ENCODE peak calls at places on chromosomes 16 and 17, in five cellular contexts. N is Peyer's patch, U is upper lobe of left lung, F is breast epithelium, X is psoas muscle. G is an unnamed sample.

GRCh38 chr16:60206511-60206910 is 1472.4 kb upstream of the GOT2 start:
- DNase-seq in F (no peak), N (no peak), X (no peak), U (no peak), G (no peak)

GRCh38 chr17:15744885-15745284 is 12.8 kb downstream of the TBC1D26 start:
- DNase-seq in F (no peak), U (no peak), N (no peak), X (no peak), G (no peak)

GRCh38 chr17:61554209-61554608 is 36.8 kb downstream of the NACA2 start:
- DNase-seq in F (no peak), N (no peak), U (no peak), X (no peak), G (no peak)

GRCh38 chr16:57576429-57576870 is 34.0 kb downstream of the ADGRG5 start:
- DNase-seq in U (no peak), X (peak; percentile 67), N (peak; percentile 82), F (peak; percentile 75), G (peak; percentile 70)

GRCh38 chr17:70848785-70849184 is 679.5 kb downstream of the KCNJ2 start:
- DNase-seq in U (no peak), F (no peak), N (no peak), X (no peak), G (no peak)

GRCh38 chr16:79600636-79601091 is at the start of gene MAF:
- DNase-seq in F (peak; percentile 82), U (peak; percentile 92), N (peak; percentile 85), X (peak; percentile 90), G (peak; percentile 81)

GRCh38 chr17:20095366-20096080 is 86.4 kb downstream of the SPECC1 start:
- DNase-seq in U (peak; percentile 42), X (peak; percentile 60), F (no peak), N (no peak), G (no peak)

GRCh38 chr17:9242497-9242881 is 221.2 kb downstream of the NTN1 start:
- DNase-seq in F (no peak), N (no peak), U (peak; percentile 67), X (no peak), G (no peak)

GRCh38 chr16:56181401-56181800 is 9.9 kb upstream of the GNAO1 start:
- DNase-seq in F (no peak), X (no peak), N (no peak), U (no peak), G (no peak)

GRCh38 chr17:30236807-30237206 is 1.3 kb upstream of the SLC6A4 start:
- DNase-seq in F (no peak), X (peak; percentile 53), U (peak; percentile 87), N (no peak), G (no peak)

GRCh38 chr16:80583466-80583865 is 42.7 kb downstream of the DYNLRB2 start:
- DNase-seq in N (no peak), F (no peak), X (no peak), U (no peak), G (no peak)

GRCh38 chr17:48559609-48560451 is 14.9 kb upstream of the HOXB2 start:
- DNase-seq in F (no peak), X (no peak), U (no peak), N (no peak), G (no peak)

GRCh38 chr16:49268667-49269066 is 13.0 kb downstream of the CBLN1 start:
- DNase-seq in U (no peak), X (no peak), N (no peak), F (no peak), G (no peak)

GRCh38 chr17:57623620-57624019 is 121.5 kb downstream of the CCDC182 start:
- DNase-seq in X (no peak), N (peak; percentile 67), F (no peak), U (no peak), G (no peak)

GRCh38 chr17:28865946-28866752 is 11.3 kb downstream of the ERAL1 start:
- DNase-seq in N (peak; percentile 32), U (no peak), F (no peak), X (no peak), G (no peak)

GRCh38 chr16:10668322-10669045 is 26.2 kb downstream of the TEKT5 start:
- DNase-seq in U (no peak), N (no peak), F (no peak), X (no peak), G (no peak)

DNA sequence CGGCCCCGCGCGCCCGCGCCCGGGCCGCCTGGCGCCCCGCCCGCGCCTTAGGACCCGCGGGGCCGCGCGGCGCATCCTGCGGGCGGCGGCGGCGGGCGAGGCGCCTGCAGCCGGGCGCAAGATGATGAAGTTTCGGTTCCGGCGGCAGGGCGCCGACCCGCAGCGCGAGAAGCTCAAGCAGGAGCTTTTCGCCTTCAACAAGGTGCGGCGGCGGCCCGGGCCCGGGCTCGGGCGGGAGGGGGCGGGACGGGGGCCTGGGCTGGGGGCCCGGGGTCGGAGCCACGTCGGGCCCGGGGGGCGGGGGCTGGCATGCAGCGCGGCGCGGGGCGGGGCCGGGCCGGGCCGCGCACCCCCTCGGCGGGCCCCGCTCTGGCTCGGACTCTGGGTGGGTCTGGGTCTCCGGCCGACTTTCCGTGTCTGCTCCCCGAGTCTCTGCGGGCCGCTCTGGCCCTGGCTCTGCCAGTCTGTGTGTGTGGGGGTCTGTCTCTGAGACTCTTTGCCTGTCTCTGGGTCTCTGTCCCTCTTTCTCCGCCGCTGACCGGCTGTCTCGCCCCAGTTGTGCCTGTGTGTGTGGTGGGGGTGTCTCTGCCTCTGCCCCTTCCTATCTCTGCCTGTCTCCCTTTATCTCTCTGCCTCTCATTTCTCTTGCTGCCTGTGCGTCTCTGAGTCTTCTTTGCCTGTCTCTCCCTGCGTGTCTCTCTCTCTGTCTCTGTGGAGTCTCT is at the start of gene LLGL1:
- DNase-seq in F (no peak), U (no peak), N (no peak), X (peak; percentile 40), G (no peak)
- H3K27ac ChIP-seq in F (peak within 1 kb of the TSS; percentile 77), U (peak within 1 kb of the TSS; percentile 65), N (peak within 1 kb of the TSS; percentile 18), X (peak within 1 kb of the TSS; percentile 65), G (peak within 1 kb of the TSS; percentile 21)

GRCh38 chr17:74433421-74434121 is 1.7 kb downstream of the GPRC5C start:
- DNase-seq in U (peak; percentile 10), F (no peak), N (no peak), X (no peak), G (no peak)
- TF ChIP-seq CTCF in U (no peak), F (no peak), N (no peak), X (no peak), G (no peak)

DNA sequence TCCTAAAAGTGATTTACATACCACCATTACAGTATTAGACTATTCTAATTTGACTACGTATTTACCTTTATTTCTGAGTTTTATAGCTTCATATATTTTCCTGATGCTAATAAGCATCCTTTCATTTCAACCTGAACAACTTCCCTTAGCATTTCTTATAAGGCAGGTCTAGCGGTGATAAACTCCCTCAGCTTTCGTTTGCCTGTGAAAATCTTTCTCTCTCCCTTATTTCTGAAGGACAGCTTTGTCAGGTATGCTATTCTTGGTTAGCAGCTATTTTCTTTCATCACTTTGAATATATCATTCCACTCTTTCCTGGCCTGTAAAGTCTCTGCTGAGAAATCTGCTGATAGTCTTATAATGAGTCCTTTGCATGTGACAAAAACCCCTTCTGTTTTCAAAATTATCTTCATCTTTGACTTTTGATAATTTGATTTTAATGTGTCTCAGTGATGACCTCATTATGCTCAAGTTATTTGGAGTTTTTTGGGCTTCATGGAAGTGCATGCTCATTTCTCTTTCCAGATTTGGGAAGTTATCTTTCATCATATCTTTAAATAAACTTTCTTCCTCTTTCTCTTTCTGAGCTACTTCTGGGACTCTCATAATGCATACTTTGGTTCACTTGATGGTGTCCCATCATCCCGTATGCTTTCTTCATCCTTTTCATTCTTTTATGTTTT is 285.4 kb upstream of the PMFBP1 start:
- DNase-seq in U (no peak), N (no peak), F (no peak), X (no peak), G (no peak)
- H3K9me3 ChIP-seq in U (no peaks in the 10 kb centered on the region), N (no peaks in the 10 kb centered on the region), F (no peaks in the 10 kb centered on the region), X (peaks cover 6% of the 10 kb centered on the region), G (no peaks in the 10 kb centered on the region)

GRCh38 chr17:40556198-40556661 is 9.0 kb downstream of the CCR7 start:
- DNase-seq in N (no peak), X (no peak), U (no peak), F (no peak), G (no peak)

GRCh38 chr17:40557531-40558299 is 7.6 kb downstream of the CCR7 start:
- DNase-seq in U (peak; percentile 43), F (no peak), N (no peak), X (no peak), G (no peak)

GRCh38 chr17:40558300-40558584 is 7.0 kb downstream of the CCR7 start:
- DNase-seq in U (no peak), N (no peak), X (no peak), F (no peak), G (no peak)

GRCh38 chr17:40555296-40556190 is 9.7 kb downstream of the CCR7 start:
- DNase-seq in U (peak; percentile 66), N (peak; percentile 16), X (no peak), F (no peak), G (no peak)

GRCh38 chr17:40556884-40557414 is 8.3 kb downstream of the CCR7 start:
- DNase-seq in U (peak; percentile 26), N (no peak), F (no peak), X (no peak), G (no peak)
- H3K27ac ChIP-seq in U (peak overlapping the region; percentile 77), N (peak overlapping the region; percentile 41), F (peak overlapping the region; percentile 97), X (peak overlapping the region; percentile 50), G (peak overlapping the region; percentile 100)

DNA sequence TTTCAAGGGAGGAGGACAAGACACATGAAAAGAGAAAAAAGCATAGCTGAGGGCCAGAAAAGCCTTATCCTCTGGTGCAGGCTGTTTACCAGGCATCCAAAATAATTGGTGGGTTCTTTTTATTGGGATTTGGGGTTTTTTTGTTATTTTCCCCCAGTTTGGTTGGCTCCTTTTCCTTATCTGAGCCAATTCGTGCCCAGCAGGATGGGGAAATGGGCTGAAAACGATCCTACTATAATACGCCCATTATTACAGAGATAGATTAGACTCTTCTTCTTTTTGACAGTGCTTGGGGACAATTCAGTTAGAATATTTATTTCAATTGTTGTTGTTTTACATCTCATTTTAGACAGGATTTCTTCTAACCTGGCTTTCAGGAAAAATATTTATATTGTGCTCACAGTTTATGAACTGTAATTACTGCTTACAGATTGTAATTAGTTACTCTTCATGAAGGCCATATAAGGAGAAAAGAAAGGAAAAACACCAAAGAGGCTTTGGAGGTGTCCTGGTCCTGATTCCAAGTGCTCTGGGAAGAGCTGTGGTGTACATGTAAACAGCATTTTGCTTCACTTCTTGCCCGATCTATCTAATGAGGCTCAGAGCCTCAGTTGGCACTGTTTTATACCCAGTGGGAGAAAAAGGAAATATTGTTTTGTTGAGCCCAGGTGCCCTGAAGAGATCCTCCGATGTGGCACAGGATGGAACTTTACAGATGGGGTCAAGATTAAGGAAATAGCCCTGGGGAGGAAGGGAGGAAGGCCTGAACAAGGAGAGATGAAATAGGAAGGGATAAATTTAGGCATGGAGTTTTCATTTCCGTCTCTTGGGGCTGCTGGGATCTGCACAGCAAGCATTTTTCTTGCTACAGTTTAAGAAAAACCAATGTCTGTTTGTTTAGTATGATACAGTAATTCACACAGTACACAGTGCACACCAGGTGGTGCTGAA is 611 bp upstream of the ANKRD40 start:
- DNase-seq in X (no peak), F (no peak), N (no peak), U (no peak), G (no peak)
- TF ChIP-seq CTCF in X (no peak), F (no peak), N (no peak), U (no peak), G (no peak)

DNA sequence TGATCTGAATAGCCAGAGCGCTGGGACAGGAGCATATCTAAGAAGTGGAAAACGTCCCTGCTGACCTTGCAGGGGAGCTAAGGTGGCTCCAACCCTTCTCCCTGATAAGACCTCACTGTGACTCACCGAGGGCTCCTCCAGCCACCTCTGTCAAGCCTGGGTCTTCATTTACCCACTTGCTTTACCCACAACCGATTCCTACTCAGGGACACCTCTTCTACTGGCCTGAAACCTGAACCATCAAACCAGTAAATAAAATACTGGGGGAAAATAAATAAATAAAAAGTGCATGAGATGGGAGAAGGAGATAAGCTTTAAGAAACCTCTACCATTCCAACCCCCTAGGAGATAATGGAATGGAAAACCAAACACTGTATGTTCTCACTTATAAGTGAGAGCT is 80.2 kb upstream of the ALOX12 start:
- DNase-seq in X (no peak), F (no peak), U (no peak), N (no peak), G (no peak)
- H3K9me3 ChIP-seq in X (no peaks in the 10 kb centered on the region), F (no peaks in the 10 kb centered on the region), U (no peaks in the 10 kb centered on the region), N (no peaks in the 10 kb centered on the region), G (no peaks in the 10 kb centered on the region)

GRCh38 chr17:82213251-82214011 is 789 bp upstream of the CCDC57 start:
- DNase-seq in X (peak; percentile 59), U (peak; percentile 61), N (peak; percentile 49), F (no peak), G (no peak)
- H3K27ac ChIP-seq in X (peak overlapping the region; percentile 87), U (peak overlapping the region; percentile 93), N (peak overlapping the region; percentile 82), F (peak overlapping the region; percentile 87), G (no peak overlapping the region)